ENCODE peak calls at places on chromosomes 2 and 18, in nine cellular contexts. F, V, D, X, A, E, U, N and I are unnamed samples.

GRCh38 chr18:7902399-7902839 is 335.3 kb downstream of the PTPRM start:
- DNase-seq in V (no peak), E (no peak), X (peak), D (peak), U (no peak), A (no peak), F (no peak), N (peak), I (no peak)

GRCh38 chr2:20153131-20153851 is 71.6 kb downstream of the SDC1 start:
- DNase-seq in X (no peak), E (no peak), U (peak), D (no peak), F (no peak), A (no peak), N (no peak), V (no peak), I (no peak)

GRCh38 chr2:160970052-160970846 is 190.0 kb upstream of the TANK start:
- DNase-seq in V (peak), F (peak), E (no peak), X (no peak), U (no peak), D (peak), N (peak), A (no peak), I (peak)

GRCh38 chr2:150156415-150156814 is 331.1 kb downstream of the RND3 start:
- DNase-seq in D (no peak), V (no peak), X (no peak), A (no peak), N (no peak), F (no peak), U (no peak), E (no peak), I (no peak)

GRCh38 chr2:201665420-201666158 is 22.3 kb upstream of the TMEM237 start:
- DNase-seq in D (peak), X (no peak), N (no peak), F (no peak), A (no peak), E (no peak), U (no peak), V (no peak), I (no peak)

GRCh38 chr2:100673691-100674485 is 111.1 kb downstream of the PDCL3 start:
- DNase-seq in D (no peak), U (no peak), X (no peak), E (no peak), F (no peak), V (no peak), N (no peak), A (peak), I (no peak)

GRCh38 chr2:48755473-48755872 is at the start of gene LHCGR:
- DNase-seq in E (no peak), U (no peak), V (no peak), X (no peak), A (peak), F (peak), N (no peak), D (no peak), I (no peak)

GRCh38 chr2:118014492-118014824 is 588 bp upstream of the CCDC93 start:
- DNase-seq in N (no peak), F (no peak), D (no peak), E (no peak), U (no peak), X (no peak), A (no peak), V (no peak), I (peak)

GRCh38 chr18:41731887-41732286 is 223.1 kb upstream of the PIK3C3 start:
- DNase-seq in D (no peak), E (no peak), N (no peak), A (no peak), F (no peak), X (no peak), V (no peak), U (no peak), I (no peak)

GRCh38 chr2:111202266-111203040 is 81.7 kb downstream of the BCL2L11 start:
- DNase-seq in V (no peak), U (no peak), D (peak), E (no peak), F (no peak), A (no peak), N (no peak), X (no peak), I (no peak)

GRCh38 chr2:122022531-122022930 is 267.1 kb downstream of the TSN start:
- DNase-seq in A (no peak), E (no peak), F (no peak), U (no peak), D (no peak), X (no peak), N (no peak), V (no peak), I (no peak)

GRCh38 chr2:96203130-96204028 is 5.2 kb downstream of the STARD7 start:
- DNase-seq in X (no peak), F (no peak), U (no peak), D (no peak), A (no peak), V (no peak), E (no peak), N (no peak), I (no peak)
- H3K4me3 ChIP-seq in X (no peak), F (peak), U (peak), D (no peak), A (no peak), V (no peak), E (no peak), N (no peak), I (no peak)

DNA sequence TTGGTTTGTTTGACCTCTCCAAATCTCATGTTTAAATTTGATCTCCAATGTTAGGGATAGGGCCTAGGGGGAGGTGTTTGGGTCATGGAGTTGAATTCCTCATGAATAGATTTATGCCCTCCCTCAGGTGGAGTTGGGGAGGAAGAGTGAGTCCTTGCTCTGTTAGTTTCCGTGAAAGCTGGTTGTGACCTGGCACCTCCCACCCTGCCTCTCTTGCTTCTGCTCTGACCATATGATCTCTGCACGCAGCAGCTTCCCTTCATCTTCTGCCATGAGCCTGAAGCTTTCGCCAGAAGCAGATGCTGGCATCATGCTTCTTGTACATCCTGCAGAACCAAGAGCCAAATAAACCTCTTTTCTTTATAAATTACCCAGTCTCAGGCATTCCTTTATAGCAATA is 231.6 kb upstream of the ERBB4 start:
- DNase-seq in U (no peak), A (no peak), V (no peak), X (no peak), E (no peak), N (no peak), F (no peak), D (no peak), I (no peak)
- TF ChIP-seq POLR2A in U (no peak), A (no peak), V (no peak), X (no peak), E (no peak), N (no peak), F (no peak), D (no peak), I (no peak)

GRCh38 chr2:197265931-197266330 is 44.6 kb downstream of the ANKRD44 start:
- DNase-seq in U (no peak), F (no peak), A (no peak), E (no peak), X (no peak), D (no peak), N (no peak), V (no peak), I (no peak)
- TF ChIP-seq CTCF in U (no peak), F (no peak), A (no peak), E (no peak), X (no peak), D (no peak), N (no peak), V (no peak), I (no peak)

GRCh38 chr18:49072940-49073339 is 122.2 kb upstream of the SMAD7 start:
- DNase-seq in D (peak), U (no peak), N (no peak), E (no peak), V (no peak), A (no peak), F (no peak), X (no peak), I (no peak)

GRCh38 chr18:49072524-49072934 is 121.8 kb upstream of the SMAD7 start:
- DNase-seq in E (no peak), D (peak), U (no peak), N (no peak), A (no peak), V (no peak), X (no peak), F (no peak), I (no peak)

GRCh38 chr18:49070552-49070951 is 119.8 kb upstream of the SMAD7 start:
- DNase-seq in V (no peak), N (no peak), X (no peak), U (no peak), E (no peak), F (no peak), D (peak), A (no peak), I (no peak)

GRCh38 chr18:49071365-49071764 is 120.6 kb upstream of the SMAD7 start:
- DNase-seq in D (no peak), A (no peak), N (no peak), X (no peak), V (no peak), U (no peak), E (no peak), F (no peak), I (no peak)

GRCh38 chr18:49071776-49072175 is 121.0 kb upstream of the SMAD7 start:
- DNase-seq in A (no peak), V (no peak), U (no peak), F (no peak), X (no peak), N (no peak), E (no peak), D (no peak), I (no peak)
- H3K4me3 ChIP-seq in A (no peak), V (no peak), U (no peak), F (no peak), X (no peak), N (no peak), E (no peak), D (no peak), I (no peak)